ENCODE peak calls at places on chromosomes 6 and 20, in four cellular contexts. Q is IMR-90, B is trophoblast cell, N is lung. J is an unnamed sample. For H3K27me3, the result is how much of the 10 kb centered on the place peaks cover.

GRCh38 chr6:3786131-3786530 is 34.6 kb upstream of the PXDC1 start:
- DNase-seq in Q (no peak), B (peak), N (no peak), J (no peak)

GRCh38 chr20:5919634-5920544 is 30.4 kb downstream of the TRMT6 start:
- DNase-seq in Q (no peak), B (no peak), N (no peak), J (no peak)

GRCh38 chr6:56226946-56227879 is 20.2 kb downstream of the COL21A1 start:
- DNase-seq in Q (peak), B (no peak), N (no peak), J (no peak)

GRCh38 chr6:151372164-151372563 is 19.2 kb downstream of the ZBTB2 start:
- DNase-seq in Q (no peak), B (no peak), N (no peak), J (no peak)

GRCh38 chr6:13461805-13462204 is 25.6 kb downstream of the GFOD1 start:
- DNase-seq in Q (no peak), B (peak), N (peak), J (no peak)

GRCh38 chr6:16337280-16337975 is 99.0 kb downstream of the GMPR start:
- DNase-seq in Q (peak), B (no peak), N (peak), J (no peak)

GRCh38 chr20:14830466-14830865 is 493.1 kb upstream of the FLRT3 start:
- DNase-seq in Q (no peak), B (no peak), N (no peak), J (no peak)

GRCh38 chr6:49551866-49552129 is 1.3 kb downstream of the C6orf141 start:
- DNase-seq in Q (no peak), B (no peak), N (no peak), J (no peak)

GRCh38 chr6:168605964-168606363 is 165.0 kb downstream of the SMOC2 start:
- DNase-seq in Q (no peak), B (no peak), N (no peak), J (no peak)

GRCh38 chr6:47785187-47785586 is 3.4 kb downstream of the OPN5 start:
- DNase-seq in Q (no peak), B (no peak), N (no peak), J (no peak)

GRCh38 chr6:56759521-56759920 is 116.8 kb upstream of the DST start:
- DNase-seq in Q (no peak), B (no peak), N (no peak), J (no peak)

GRCh38 chr6:157196391-157196790 is 126.9 kb downstream of the TMEM242 start:
- DNase-seq in Q (no peak), B (no peak), N (no peak), J (no peak)

GRCh38 chr20:1941226-1941625 is 46.0 kb downstream of the SIRPA start:
- DNase-seq in Q (peak), B (no peak), N (peak), J (no peak)

GRCh38 chr6:21931641-21932335 is 338.2 kb downstream of the SOX4 start:
- DNase-seq in Q (peak), B (no peak), N (no peak), J (no peak)

GRCh38 chr6:17098538-17098937 is 3.3 kb upstream of the STMND1 start:
- DNase-seq in Q (peak), B (peak), N (no peak), J (no peak)

GRCh38 chr20:20498081-20498861 is 130.4 kb downstream of the INSM1 start:
- DNase-seq in Q (peak), B (no peak), N (no peak), J (no peak)

GRCh38 chr6:99604161-99605073 is 2.2 kb upstream of the PRDM13 start:
- DNase-seq in Q (no peak), B (no peak), N (no peak), J (no peak)
- H3K27me3 ChIP-seq in Q (half or more), B (half or more), N (under half), J (half or more)

GRCh38 chr20:56626367-56627121 is 2.6 kb upstream of the TFAP2C start:
- DNase-seq in Q (no peak), B (peak), N (no peak), J (peak)

GRCh38 chr20:56625837-56626236 is 3.3 kb upstream of the TFAP2C start:
- DNase-seq in Q (no peak), B (no peak), N (no peak), J (no peak)

GRCh38 chr20:56628015-56628872 is 862 bp upstream of the TFAP2C start:
- DNase-seq in Q (no peak), B (peak), N (no peak), J (no peak)

GRCh38 chr20:56627122-56628014 is 1.7 kb upstream of the TFAP2C start:
- DNase-seq in Q (no peak), B (no peak), N (no peak), J (no peak)

DNA sequence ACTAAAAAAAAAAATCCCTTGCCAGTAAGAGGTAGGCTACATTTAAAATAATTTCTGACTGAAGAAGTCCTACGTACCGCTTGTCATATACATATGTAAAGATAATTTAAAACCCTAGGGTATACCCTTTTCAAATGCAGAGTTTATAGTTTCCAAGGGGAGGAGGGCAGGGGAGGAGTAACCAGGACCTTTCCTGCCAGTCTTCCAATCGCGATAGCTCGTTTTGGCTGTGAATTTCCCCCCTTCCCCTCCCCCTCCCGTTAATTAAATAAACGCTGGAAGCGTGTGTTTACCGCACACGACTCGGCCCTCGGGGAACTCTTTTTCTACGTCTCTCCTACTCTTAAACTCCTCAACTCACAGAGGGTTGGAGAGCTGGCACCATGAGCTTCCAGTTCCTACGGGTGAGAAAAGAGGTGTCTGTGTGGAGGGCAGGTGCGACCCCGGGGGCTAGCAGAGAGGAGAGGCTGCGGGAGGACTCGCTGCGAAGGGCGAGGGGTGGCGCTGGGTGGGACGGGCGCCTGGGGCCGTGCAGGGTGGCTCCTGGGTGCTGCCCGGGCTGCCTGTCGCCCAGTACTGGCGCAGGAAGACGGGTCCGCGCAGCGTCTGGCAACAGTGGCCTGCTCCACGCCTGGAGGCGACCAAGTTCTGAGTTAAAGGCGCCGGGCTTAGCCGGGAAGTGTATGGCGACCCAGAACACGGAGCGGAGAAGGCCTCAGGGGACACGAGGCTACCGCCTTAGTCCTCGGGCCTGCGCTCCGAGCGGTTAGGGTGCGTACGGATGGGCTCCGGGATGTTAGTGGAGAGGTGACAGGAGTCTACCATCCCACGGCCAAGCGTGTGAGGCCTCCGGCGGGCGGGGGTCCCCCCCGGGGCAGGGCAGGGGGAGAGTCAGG is 4.1 kb upstream of the TFAP2C start:
- DNase-seq in Q (no peak), B (no peak), N (no peak), J (no peak)
- H3K4me3 ChIP-seq in Q (no peak), B (no peak), N (no peak), J (no peak)

GRCh38 chr20:31981784-31982183 is 13.8 kb downstream of the XKR7 start:
- DNase-seq in Q (no peak), B (no peak), N (no peak), J (no peak)

GRCh38 chr20:31989030-31989645 is 21.1 kb upstream of the CCM2L start:
- DNase-seq in Q (no peak), B (peak), N (no peak), J (no peak)

GRCh38 chr20:31987744-31988143 is 19.8 kb downstream of the XKR7 start:
- DNase-seq in Q (no peak), B (peak), N (no peak), J (no peak)

GRCh38 chr20:31988430-31989015 is 20.6 kb downstream of the XKR7 start:
- DNase-seq in Q (no peak), B (no peak), N (no peak), J (no peak)

GRCh38 chr20:31985152-31985551 is 17.2 kb downstream of the XKR7 start:
- DNase-seq in Q (no peak), B (no peak), N (no peak), J (no peak)
- H3K27me3 ChIP-seq in Q (under half), B (under half), N (under half), J (under half)

GRCh38 chr6:159483259-159483658 is 209.8 kb downstream of the SOD2 start:
- DNase-seq in Q (no peak), B (no peak), N (no peak), J (no peak)

DNA sequence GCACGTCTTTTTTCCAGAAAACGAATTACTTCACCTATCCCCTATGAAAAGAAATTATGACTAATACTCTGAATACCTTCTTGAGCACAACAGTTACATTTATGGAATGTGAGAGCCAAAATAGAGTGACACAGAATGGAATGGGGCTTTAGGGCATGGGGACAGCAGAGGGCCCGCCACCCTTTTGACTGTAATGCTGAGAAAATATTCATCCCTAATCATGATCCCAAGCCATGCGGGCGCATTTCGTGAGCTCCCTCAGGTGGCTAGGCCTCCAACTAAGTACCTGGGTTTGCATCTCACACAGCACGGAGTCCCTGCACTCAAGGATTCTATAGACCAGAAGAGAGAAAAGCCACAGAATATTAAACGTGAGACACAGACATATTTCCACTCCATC is 212.6 kb downstream of the SOD2 start:
- DNase-seq in Q (no peak), B (peak), N (no peak), J (no peak)
- H3K4me3 ChIP-seq in Q (no peak), B (no peak), N (no peak), J (no peak)

DNA sequence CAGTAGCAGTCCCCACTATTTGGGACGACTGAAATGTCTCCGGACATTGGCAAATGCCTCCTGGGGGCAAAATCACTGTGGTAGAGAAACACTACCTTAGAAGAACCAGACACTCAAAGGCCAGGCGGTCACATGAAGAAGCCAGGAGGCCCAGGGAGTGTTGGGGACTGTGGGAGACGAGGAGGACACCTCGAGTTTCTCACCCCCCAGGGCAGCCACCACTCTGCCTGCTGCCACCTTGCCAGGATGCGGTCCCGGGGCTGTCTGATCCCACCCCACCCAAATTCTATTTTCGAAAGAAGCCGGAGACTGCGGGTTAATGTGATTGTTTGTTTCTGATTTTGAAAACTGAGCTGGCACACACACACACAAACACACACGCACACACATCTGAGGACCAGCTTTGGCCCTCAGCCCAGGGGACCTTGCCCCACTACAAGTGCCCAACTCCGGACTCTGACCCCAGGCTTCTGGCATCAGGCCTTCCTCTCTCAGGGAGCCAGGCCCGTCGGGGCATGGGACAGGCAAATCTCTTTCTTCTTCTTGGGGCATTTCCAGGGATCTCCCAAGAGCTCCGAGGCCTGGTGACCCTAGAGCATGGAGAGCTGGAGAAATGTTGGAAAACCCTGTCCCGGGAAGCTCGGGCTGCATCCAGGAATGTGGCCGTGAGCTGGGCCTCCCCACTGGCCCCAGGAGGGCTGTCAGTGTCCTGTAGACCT is 187.5 kb upstream of the PMEPA1 start:
- DNase-seq in Q (no peak), B (no peak), N (no peak), J (no peak)
- H3K27me3 ChIP-seq in Q (under half), B (under half), N (under half), J (under half)

GRCh38 chr6:35023601-35024000 is 117.5 kb downstream of the TCP11 start:
- DNase-seq in Q (no peak), B (no peak), N (no peak), J (no peak)

GRCh38 chr6:35024601-35025054 is 116.5 kb downstream of the TCP11 start:
- DNase-seq in Q (peak), B (peak), N (peak), J (no peak)

GRCh38 chr6:35027807-35028206 is 113.3 kb downstream of the TCP11 start:
- DNase-seq in Q (no peak), B (no peak), N (no peak), J (no peak)

GRCh38 chr6:35026434-35027222 is 114.5 kb downstream of the TCP11 start:
- DNase-seq in Q (no peak), B (no peak), N (no peak), J (no peak)

DNA sequence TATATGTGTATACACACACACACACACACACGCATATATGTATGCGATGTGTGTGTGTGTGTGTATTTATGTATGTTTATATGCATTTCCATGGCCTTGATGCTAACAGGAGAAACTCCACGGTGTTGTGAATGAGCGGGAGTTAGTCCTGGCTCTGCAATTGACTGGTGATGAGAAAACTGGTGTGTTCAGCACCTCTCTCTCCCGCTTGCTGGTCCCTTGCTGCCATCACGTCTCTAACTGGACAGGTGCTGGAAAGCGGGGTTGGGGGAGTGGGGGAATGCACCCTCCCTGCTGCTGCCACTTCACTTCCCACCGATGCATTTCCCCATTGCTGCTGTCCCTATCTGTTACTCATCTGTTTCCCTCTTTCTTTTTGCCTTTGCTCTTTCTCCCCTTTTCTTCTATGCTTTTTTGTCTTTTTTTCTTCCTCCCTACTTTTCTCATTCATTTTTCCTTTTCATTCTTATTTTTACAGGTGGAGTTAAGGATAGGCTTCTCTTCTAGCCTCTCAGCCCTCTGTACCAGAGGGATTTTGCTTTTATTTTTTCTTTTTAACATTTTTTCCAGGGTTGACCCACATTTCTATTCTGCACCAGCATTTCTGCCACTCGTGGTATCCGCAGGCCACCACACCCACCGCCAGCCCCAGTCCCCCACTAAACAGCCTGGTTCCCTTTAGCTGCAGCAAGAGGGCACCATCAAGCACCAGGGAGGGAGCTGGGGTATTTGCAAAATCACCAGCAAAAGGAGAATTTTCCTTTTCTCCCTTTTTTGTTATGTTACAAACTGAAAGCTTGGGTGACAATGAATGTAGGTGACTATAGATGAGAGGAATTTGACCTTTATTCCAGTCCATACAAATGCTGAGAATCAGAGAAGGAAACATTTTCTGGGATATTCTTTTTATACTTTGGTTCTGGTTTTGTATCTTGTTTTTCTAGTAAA is 115.6 kb downstream of the TCP11 start:
- DNase-seq in Q (no peak), B (no peak), N (no peak), J (no peak)
- H3K4me3 ChIP-seq in Q (no peak), B (no peak), N (no peak), J (no peak)

GRCh38 chr20:33306807-33307206 is 23.8 kb downstream of the BPIFB1 start:
- DNase-seq in Q (no peak), B (no peak), N (no peak), J (no peak)
- H3K27me3 ChIP-seq in Q (under half), B (under half), N (under half), J (under half)

GRCh38 chr6:14966111-14966901 is 279.6 kb upstream of the JARID2 start:
- DNase-seq in Q (peak), B (peak), N (no peak), J (no peak)
- H3K4me3 ChIP-seq in Q (no peak), B (no peak), N (no peak), J (no peak)

DNA sequence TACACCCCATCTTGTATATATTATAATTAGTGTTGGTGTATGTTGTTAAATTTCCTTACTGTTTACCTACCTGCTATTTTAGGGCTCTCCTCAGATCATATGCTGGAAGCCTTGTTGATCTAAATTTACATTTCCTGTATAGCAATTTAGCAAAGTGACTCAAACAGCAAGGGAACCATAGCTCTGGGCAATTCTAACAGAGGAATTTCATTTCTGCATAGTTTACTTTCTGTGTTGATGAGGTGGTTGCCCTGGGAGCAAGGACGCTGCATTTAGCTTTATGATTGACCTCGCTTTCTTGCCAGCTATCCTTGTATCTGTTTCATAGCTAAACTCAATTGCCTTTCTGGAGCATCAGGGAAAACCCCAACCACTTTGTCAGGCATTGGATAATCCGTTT is 810.8 kb downstream of the GRIK2 start:
- DNase-seq in Q (no peak), B (peak), N (no peak), J (no peak)
- H3K27me3 ChIP-seq in Q (under half), B (under half), N (under half), J (under half)

GRCh38 chr6:50850860-50851259 is 32.2 kb downstream of the TFAP2B start:
- DNase-seq in Q (no peak), B (no peak), N (no peak), J (no peak)
- H3K4me3 ChIP-seq in Q (no peak), B (peak), N (no peak), J (no peak)